ENCODE peak calls at places on chromosome 15, in nine cellular contexts. One of them, this sample, is unnamed. For H3K27me3 and H3K4me1, the result is how much of the 10 kb centered on the place peaks cover.

GRCh38 chr15:74438696-74439316 is 5.0 kb upstream of the SEMA7A start:
- DNase-seq in ovary: peak
- DNase-seq in GM23338: peak
- DNase-seq in spleen: peak
- DNase-seq in psoas muscle: peak
- DNase-seq in fibroblast of lung: peak
- DNase-seq in BE2C: peak
- DNase-seq in endothelial cell of umbilical vein: peak
- DNase-seq in right lobe of liver: peak
- DNase-seq in this sample: peak

GRCh38 chr15:31292391-31293020 is 34.1 kb upstream of the KLF13 start:
- DNase-seq in BE2C: no peak
- DNase-seq in spleen: no peak
- DNase-seq in endothelial cell of umbilical vein: no peak
- DNase-seq in psoas muscle: no peak
- DNase-seq in fibroblast of lung: no peak
- DNase-seq in ovary: no peak
- DNase-seq in GM23338: no peak
- DNase-seq in right lobe of liver: peak
- DNase-seq in this sample: no peak

GRCh38 chr15:90862964-90863721 is 5.2 kb upstream of the FURIN start:
- DNase-seq in GM23338: no peak
- DNase-seq in endothelial cell of umbilical vein: no peak
- DNase-seq in right lobe of liver: peak
- DNase-seq in psoas muscle: no peak
- DNase-seq in BE2C: no peak
- DNase-seq in spleen: peak
- DNase-seq in ovary: no peak
- DNase-seq in fibroblast of lung: no peak
- DNase-seq in this sample: peak

GRCh38 chr15:42919794-42920280 is 741 bp downstream of the TTBK2 start:
- DNase-seq in endothelial cell of umbilical vein: peak
- DNase-seq in spleen: no peak
- DNase-seq in right lobe of liver: no peak
- DNase-seq in fibroblast of lung: peak
- DNase-seq in GM23338: peak
- DNase-seq in psoas muscle: no peak
- DNase-seq in BE2C: peak
- DNase-seq in ovary: peak
- DNase-seq in this sample: no peak

GRCh38 chr15:43821505-43821904 is 3.0 kb downstream of the MFAP1 start:
- DNase-seq in spleen: no peak
- DNase-seq in psoas muscle: no peak
- DNase-seq in right lobe of liver: no peak
- DNase-seq in BE2C: no peak
- DNase-seq in endothelial cell of umbilical vein: no peak
- DNase-seq in GM23338: no peak
- DNase-seq in fibroblast of lung: no peak
- DNase-seq in ovary: no peak
- DNase-seq in this sample: no peak

GRCh38 chr15:34070003-34070402 is 31.0 kb upstream of the AVEN start:
- DNase-seq in fibroblast of lung: no peak
- DNase-seq in psoas muscle: no peak
- DNase-seq in right lobe of liver: no peak
- DNase-seq in GM23338: no peak
- DNase-seq in spleen: no peak
- DNase-seq in ovary: no peak
- DNase-seq in endothelial cell of umbilical vein: no peak
- DNase-seq in BE2C: no peak
- DNase-seq in this sample: no peak

GRCh38 chr15:89335289-89336041 is 841 bp upstream of the POLG start:
- DNase-seq in ovary: peak
- DNase-seq in psoas muscle: no peak
- DNase-seq in GM23338: peak
- DNase-seq in spleen: no peak
- DNase-seq in right lobe of liver: no peak
- DNase-seq in endothelial cell of umbilical vein: peak
- DNase-seq in fibroblast of lung: no peak
- DNase-seq in BE2C: peak
- DNase-seq in this sample: no peak

GRCh38 chr15:80915462-80915861 is 74.2 kb downstream of the MESD start:
- DNase-seq in fibroblast of lung: no peak
- DNase-seq in ovary: no peak
- DNase-seq in right lobe of liver: no peak
- DNase-seq in psoas muscle: no peak
- DNase-seq in BE2C: no peak
- DNase-seq in endothelial cell of umbilical vein: no peak
- DNase-seq in GM23338: peak
- DNase-seq in spleen: no peak
- DNase-seq in this sample: no peak

GRCh38 chr15:89090791-89091666 is 2.8 kb downstream of the ABHD2 start:
- DNase-seq in ovary: peak
- DNase-seq in GM23338: no peak
- DNase-seq in BE2C: peak
- DNase-seq in spleen: peak
- DNase-seq in right lobe of liver: peak
- DNase-seq in psoas muscle: peak
- DNase-seq in fibroblast of lung: peak
- DNase-seq in endothelial cell of umbilical vein: peak
- DNase-seq in this sample: peak

GRCh38 chr15:60713096-60714084 is 234.4 kb upstream of the ICE2 start:
- DNase-seq in right lobe of liver: no peak
- DNase-seq in psoas muscle: peak
- DNase-seq in BE2C: no peak
- DNase-seq in spleen: no peak
- DNase-seq in GM23338: no peak
- DNase-seq in ovary: peak
- DNase-seq in endothelial cell of umbilical vein: peak
- DNase-seq in fibroblast of lung: peak
- DNase-seq in this sample: peak

GRCh38 chr15:67783303-67783702 is 42.0 kb upstream of the SKOR1 start:
- DNase-seq in GM23338: no peak
- DNase-seq in right lobe of liver: no peak
- DNase-seq in spleen: no peak
- DNase-seq in endothelial cell of umbilical vein: no peak
- DNase-seq in ovary: no peak
- DNase-seq in BE2C: no peak
- DNase-seq in fibroblast of lung: no peak
- DNase-seq in psoas muscle: no peak
- DNase-seq in this sample: no peak

GRCh38 chr15:48411971-48412591 is 80.9 kb downstream of the DUT start:
- DNase-seq in right lobe of liver: no peak
- DNase-seq in BE2C: no peak
- DNase-seq in endothelial cell of umbilical vein: peak
- DNase-seq in psoas muscle: no peak
- DNase-seq in spleen: no peak
- DNase-seq in fibroblast of lung: peak
- DNase-seq in GM23338: no peak
- DNase-seq in ovary: no peak
- DNase-seq in this sample: no peak

GRCh38 chr15:35107122-35107521 is 22.0 kb upstream of the NANOGP8 start:
- DNase-seq in GM23338: no peak
- DNase-seq in BE2C: no peak
- DNase-seq in spleen: no peak
- DNase-seq in ovary: no peak
- DNase-seq in psoas muscle: no peak
- DNase-seq in fibroblast of lung: no peak
- DNase-seq in endothelial cell of umbilical vein: no peak
- DNase-seq in right lobe of liver: no peak
- DNase-seq in this sample: no peak
- H3K27me3 ChIP-seq in GM23338: under half
- H3K27me3 ChIP-seq in BE2C: under half
- H3K27me3 ChIP-seq in spleen: under half
- H3K27me3 ChIP-seq in ovary: under half
- H3K27me3 ChIP-seq in psoas muscle: under half
- H3K27me3 ChIP-seq in fibroblast of lung: under half
- H3K27me3 ChIP-seq in endothelial cell of umbilical vein: under half
- H3K27me3 ChIP-seq in right lobe of liver: under half
- H3K27me3 ChIP-seq in this sample: under half

GRCh38 chr15:98715890-98716443 is 67.6 kb downstream of the IGF1R start:
- DNase-seq in GM23338: no peak
- DNase-seq in spleen: no peak
- DNase-seq in endothelial cell of umbilical vein: no peak
- DNase-seq in psoas muscle: peak
- DNase-seq in ovary: no peak
- DNase-seq in fibroblast of lung: no peak
- DNase-seq in right lobe of liver: no peak
- DNase-seq in BE2C: no peak
- DNase-seq in this sample: no peak
- H3K4me1 ChIP-seq in GM23338: half or more
- H3K4me1 ChIP-seq in spleen: half or more
- H3K4me1 ChIP-seq in endothelial cell of umbilical vein: under half
- H3K4me1 ChIP-seq in psoas muscle: half or more
- H3K4me1 ChIP-seq in ovary: under half
- H3K4me1 ChIP-seq in fibroblast of lung: under half
- H3K4me1 ChIP-seq in right lobe of liver: under half
- H3K4me1 ChIP-seq in BE2C: half or more
- H3K4me1 ChIP-seq in this sample: under half

GRCh38 chr15:63157891-63158431 is 684 bp upstream of the RPS27L start:
- DNase-seq in spleen: no peak
- DNase-seq in fibroblast of lung: peak
- DNase-seq in BE2C: peak
- DNase-seq in ovary: peak
- DNase-seq in right lobe of liver: no peak
- DNase-seq in GM23338: peak
- DNase-seq in endothelial cell of umbilical vein: peak
- DNase-seq in psoas muscle: peak
- DNase-seq in this sample: no peak
- TF ChIP-seq CTCF in spleen: no peak
- TF ChIP-seq CTCF in fibroblast of lung: peak
- TF ChIP-seq CTCF in BE2C: peak
- TF ChIP-seq CTCF in ovary: no peak
- TF ChIP-seq CTCF in right lobe of liver: no peak
- TF ChIP-seq CTCF in GM23338: no peak
- TF ChIP-seq CTCF in endothelial cell of umbilical vein: no peak
- TF ChIP-seq CTCF in psoas muscle: peak
- TF ChIP-seq CTCF in this sample: peak

GRCh38 chr15:72236381-72237285 is 5.6 kb upstream of the PKM start:
- DNase-seq in fibroblast of lung: no peak
- DNase-seq in right lobe of liver: no peak
- DNase-seq in spleen: no peak
- DNase-seq in psoas muscle: no peak
- DNase-seq in GM23338: no peak
- DNase-seq in ovary: no peak
- DNase-seq in BE2C: no peak
- DNase-seq in endothelial cell of umbilical vein: no peak
- DNase-seq in this sample: no peak

GRCh38 chr15:72231066-72231846 is at the start of gene PKM:
- DNase-seq in BE2C: peak
- DNase-seq in fibroblast of lung: peak
- DNase-seq in psoas muscle: peak
- DNase-seq in right lobe of liver: peak
- DNase-seq in spleen: peak
- DNase-seq in ovary: peak
- DNase-seq in GM23338: peak
- DNase-seq in endothelial cell of umbilical vein: peak
- DNase-seq in this sample: peak

GRCh38 chr15:72235298-72235697 is 4.3 kb upstream of the PKM start:
- DNase-seq in psoas muscle: no peak
- DNase-seq in fibroblast of lung: no peak
- DNase-seq in BE2C: no peak
- DNase-seq in endothelial cell of umbilical vein: no peak
- DNase-seq in spleen: no peak
- DNase-seq in right lobe of liver: no peak
- DNase-seq in GM23338: no peak
- DNase-seq in ovary: no peak
- DNase-seq in this sample: no peak

GRCh38 chr15:72231847-72232461 is 964 bp upstream of the PKM start:
- DNase-seq in GM23338: peak
- DNase-seq in endothelial cell of umbilical vein: peak
- DNase-seq in BE2C: peak
- DNase-seq in right lobe of liver: no peak
- DNase-seq in fibroblast of lung: peak
- DNase-seq in spleen: no peak
- DNase-seq in psoas muscle: peak
- DNase-seq in ovary: no peak
- DNase-seq in this sample: no peak

GRCh38 chr15:72233759-72234158 is 2.8 kb upstream of the PKM start:
- DNase-seq in right lobe of liver: no peak
- DNase-seq in ovary: no peak
- DNase-seq in spleen: no peak
- DNase-seq in GM23338: no peak
- DNase-seq in endothelial cell of umbilical vein: no peak
- DNase-seq in fibroblast of lung: no peak
- DNase-seq in BE2C: no peak
- DNase-seq in psoas muscle: no peak
- DNase-seq in this sample: no peak
- H3K27me3 ChIP-seq in right lobe of liver: under half
- H3K27me3 ChIP-seq in ovary: under half
- H3K27me3 ChIP-seq in spleen: under half
- H3K27me3 ChIP-seq in GM23338: under half
- H3K27me3 ChIP-seq in endothelial cell of umbilical vein: under half
- H3K27me3 ChIP-seq in fibroblast of lung: under half
- H3K27me3 ChIP-seq in BE2C: under half
- H3K27me3 ChIP-seq in psoas muscle: under half
- H3K27me3 ChIP-seq in this sample: under half

GRCh38 chr15:75695634-75696302 is 16.9 kb downstream of the CSPG4 start:
- DNase-seq in spleen: no peak
- DNase-seq in fibroblast of lung: no peak
- DNase-seq in GM23338: no peak
- DNase-seq in endothelial cell of umbilical vein: no peak
- DNase-seq in ovary: no peak
- DNase-seq in right lobe of liver: no peak
- DNase-seq in BE2C: no peak
- DNase-seq in psoas muscle: no peak
- DNase-seq in this sample: no peak
- H3K4me1 ChIP-seq in spleen: half or more
- H3K4me1 ChIP-seq in fibroblast of lung: half or more
- H3K4me1 ChIP-seq in GM23338: under half
- H3K4me1 ChIP-seq in endothelial cell of umbilical vein: under half
- H3K4me1 ChIP-seq in ovary: under half
- H3K4me1 ChIP-seq in right lobe of liver: under half
- H3K4me1 ChIP-seq in BE2C: half or more
- H3K4me1 ChIP-seq in psoas muscle: under half
- H3K4me1 ChIP-seq in this sample: under half

GRCh38 chr15:95765161-95765560 is 565.3 kb upstream of the NR2F2 start:
- DNase-seq in endothelial cell of umbilical vein: no peak
- DNase-seq in GM23338: no peak
- DNase-seq in right lobe of liver: no peak
- DNase-seq in ovary: no peak
- DNase-seq in psoas muscle: no peak
- DNase-seq in fibroblast of lung: no peak
- DNase-seq in BE2C: no peak
- DNase-seq in spleen: no peak
- DNase-seq in this sample: no peak

GRCh38 chr15:95763426-95763825 is 567.1 kb upstream of the NR2F2 start:
- DNase-seq in spleen: no peak
- DNase-seq in endothelial cell of umbilical vein: peak
- DNase-seq in psoas muscle: no peak
- DNase-seq in BE2C: no peak
- DNase-seq in GM23338: no peak
- DNase-seq in ovary: no peak
- DNase-seq in right lobe of liver: no peak
- DNase-seq in fibroblast of lung: no peak
- DNase-seq in this sample: no peak

GRCh38 chr15:95761742-95762141 is 568.8 kb upstream of the NR2F2 start:
- DNase-seq in fibroblast of lung: no peak
- DNase-seq in spleen: no peak
- DNase-seq in BE2C: no peak
- DNase-seq in right lobe of liver: no peak
- DNase-seq in endothelial cell of umbilical vein: no peak
- DNase-seq in ovary: peak
- DNase-seq in psoas muscle: no peak
- DNase-seq in GM23338: no peak
- DNase-seq in this sample: no peak

GRCh38 chr15:95757171-95757570 is 573.3 kb upstream of the NR2F2 start:
- DNase-seq in fibroblast of lung: no peak
- DNase-seq in right lobe of liver: no peak
- DNase-seq in spleen: no peak
- DNase-seq in GM23338: no peak
- DNase-seq in psoas muscle: no peak
- DNase-seq in endothelial cell of umbilical vein: no peak
- DNase-seq in ovary: no peak
- DNase-seq in BE2C: no peak
- DNase-seq in this sample: no peak

GRCh38 chr15:95760508-95760907 is 570.0 kb upstream of the NR2F2 start:
- DNase-seq in psoas muscle: peak
- DNase-seq in spleen: peak
- DNase-seq in GM23338: peak
- DNase-seq in ovary: peak
- DNase-seq in BE2C: no peak
- DNase-seq in fibroblast of lung: no peak
- DNase-seq in endothelial cell of umbilical vein: peak
- DNase-seq in right lobe of liver: peak
- DNase-seq in this sample: no peak
- TF ChIP-seq CTCF in psoas muscle: no peak
- TF ChIP-seq CTCF in spleen: no peak
- TF ChIP-seq CTCF in GM23338: peak
- TF ChIP-seq CTCF in ovary: no peak
- TF ChIP-seq CTCF in BE2C: no peak
- TF ChIP-seq CTCF in fibroblast of lung: no peak
- TF ChIP-seq CTCF in endothelial cell of umbilical vein: no peak
- TF ChIP-seq CTCF in right lobe of liver: no peak
- TF ChIP-seq CTCF in this sample: no peak

This sample was measured in upper lobe of right lung.